ENCODE peak calls at places on chromosomes 5 and 9, in eight cellular contexts. M, Z, K, L, V, O, D and Y are unnamed samples.

GRCh38 chr9:120032639-120033038 is 547.3 kb downstream of the CDK5RAP2 start:
- DNase-seq in K (no peak), Z (no peak), L (no peak), D (no peak), M (no peak), O (no peak), V (no peak), Y (no peak)

GRCh38 chr5:119417891-119418781 is 34.2 kb upstream of the HSD17B4 start:
- DNase-seq in D (no peak), M (no peak), O (no peak), L (no peak), K (peak; percentile 27), Z (no peak), V (peak; percentile 39), Y (no peak)

GRCh38 chr9:7315746-7316457 is 483.7 kb downstream of the DMAC1 start:
- DNase-seq in V (no peak), O (no peak), L (no peak), K (no peak), D (no peak), Z (no peak), M (no peak), Y (no peak)

GRCh38 chr9:78278177-78278777 is 18.6 kb upstream of the PSAT1 start:
- DNase-seq in Z (no peak), M (no peak), D (no peak), O (no peak), K (no peak), L (no peak), V (peak; percentile 15), Y (no peak)

GRCh38 chr5:9058666-9059065 is 487.2 kb downstream of the SEMA5A start:
- DNase-seq in K (no peak), L (no peak), M (no peak), V (no peak), O (no peak), Z (no peak), D (no peak), Y (no peak)

GRCh38 chr5:32420506-32420905 is 24.0 kb downstream of the ZFR start:
- DNase-seq in L (no peak), K (no peak), O (no peak), Z (no peak), M (no peak), V (no peak), D (no peak), Y (no peak)

GRCh38 chr9:134068742-134069535 is 1.1 kb upstream of the BRD3 start:
- DNase-seq in K (no peak), M (peak; percentile 59), O (peak; percentile 8), Z (no peak), V (peak; percentile 58), L (no peak), D (no peak), Y (no peak)

GRCh38 chr5:77144837-77145139 is 57.7 kb upstream of the ZBED3 start:
- DNase-seq in V (no peak), M (no peak), Z (no peak), D (no peak), K (no peak), L (no peak), O (no peak), Y (no peak)